ENCODE peak calls at places on chromosomes 4 and X, in four cellular contexts. Z, U, E and W are unnamed samples.

GRCh38 chr4:119103263-119103662 is 32.4 kb upstream of the MYOZ2 start:
- DNase-seq in Z (peak), U (peak), E (no peak), W (no peak)

GRCh38 chr4:115834441-115834840 is 721.0 kb upstream of the NDST4 start:
- DNase-seq in Z (no peak), U (peak), E (no peak), W (no peak)

GRCh38 chr4:15003891-15004700 is 1.8 kb downstream of the CPEB2 start:
- DNase-seq in Z (no peak), U (no peak), E (peak), W (peak)

GRCh38 chr4:108889696-108890475 is 127.0 kb upstream of the ETNPPL start:
- DNase-seq in Z (no peak), U (no peak), E (no peak), W (no peak)

GRCh38 chrX:34918091-34918736 is 24.4 kb upstream of the FAM47B start:
- DNase-seq in Z (peak), U (no peak), E (no peak), W (no peak)

GRCh38 chrX:119677654-119677981 is 15.3 kb downstream of the SEPTIN6 start:
- DNase-seq in Z (no peak), U (no peak), E (no peak), W (no peak)

GRCh38 chr4:110025057-110025456 is 112.4 kb downstream of the EGF start:
- DNase-seq in Z (no peak), U (no peak), E (no peak), W (no peak)

GRCh38 chr4:139401368-139401767 is 52.6 kb upstream of the RAB33B start:
- DNase-seq in Z (no peak), U (no peak), E (no peak), W (no peak)

GRCh38 chr4:5037553-5038551 is 13.4 kb upstream of the STK32B start:
- DNase-seq in Z (peak), U (peak), E (no peak), W (peak)

GRCh38 chr4:98903963-98904362 is 25.0 kb downstream of the EIF4E start:
- DNase-seq in Z (no peak), U (no peak), E (no peak), W (no peak)

GRCh38 chrX:53188763-53189162 is 36.2 kb downstream of the KDM5C start:
- DNase-seq in Z (peak), U (no peak), E (no peak), W (no peak)

GRCh38 chrX:31555506-31555905 is 483.7 kb upstream of the FTHL17 start:
- DNase-seq in Z (peak), U (no peak), E (no peak), W (no peak)

GRCh38 chr4:12319765-12320164 is 891.1 kb upstream of the HS3ST1 start:
- DNase-seq in Z (no peak), U (no peak), E (no peak), W (no peak)

GRCh38 chr4:67465032-67465762 is 80.1 kb downstream of the CENPC start:
- DNase-seq in Z (peak), U (no peak), E (no peak), W (no peak)

GRCh38 chr4:108695062-108695461 is 44.7 kb downstream of the OSTC start:
- DNase-seq in Z (no peak), U (no peak), E (no peak), W (peak)

GRCh38 chr4:177235026-177235425 is 74.6 kb upstream of the NEIL3 start:
- DNase-seq in Z (peak), U (no peak), E (no peak), W (no peak)

GRCh38 chrX:57519578-57520118 is 72.2 kb upstream of the ZXDB start:
- DNase-seq in Z (no peak), U (peak), E (no peak), W (no peak)

GRCh38 chrX:153946910-153947769 is 2.7 kb upstream of the RENBP start:
- DNase-seq in Z (peak), U (peak), E (peak), W (peak)

GRCh38 chrX:82218361-82218760 is 1016.5 kb downstream of the SH3BGRL start:
- DNase-seq in Z (peak), U (peak), E (peak), W (peak)

GRCh38 chr4:68176904-68177303 is 47.2 kb upstream of the TMPRSS11F start:
- DNase-seq in Z (no peak), U (no peak), E (no peak), W (no peak)

GRCh38 chr4:77600521-77601451 is 4.8 kb upstream of the CXCL13 start:
- DNase-seq in Z (peak), U (peak), E (peak), W (peak)

GRCh38 chr4:138242830-138243149 is 641 bp upstream of the SLC7A11 start:
- DNase-seq in Z (no peak), U (no peak), E (no peak), W (no peak)

GRCh38 chrX:19721726-19722370 is 165.6 kb downstream of the SH3KBP1 start:
- DNase-seq in Z (no peak), U (no peak), E (no peak), W (no peak)

GRCh38 chr4:122104184-122104583 is 47.9 kb upstream of the BLTP1 start:
- DNase-seq in Z (peak), U (no peak), E (no peak), W (no peak)

GRCh38 chrX:71147496-71148277 is 3.0 kb downstream of the NLGN3 start:
- DNase-seq in Z (no peak), U (peak), E (no peak), W (no peak)

GRCh38 chr4:104408893-104409292 is 85.8 kb downstream of the CXXC4 start:
- DNase-seq in Z (no peak), U (no peak), E (no peak), W (no peak)

GRCh38 chr4:67871867-67872266 is 11.9 kb downstream of the TMPRSS11D start:
- DNase-seq in Z (peak), U (peak), E (peak), W (no peak)

GRCh38 chrX:3803713-3804112 is 90.3 kb upstream of the PRKX start:
- DNase-seq in Z (no peak), U (no peak), E (no peak), W (no peak)

GRCh38 chrX:17359500-17359899 is 15.5 kb upstream of the NHS start:
- DNase-seq in Z (no peak), U (no peak), E (no peak), W (no peak)

GRCh38 chrX:45745479-45745878 is 544.8 kb upstream of the DIPK2B start:
- DNase-seq in Z (no peak), U (no peak), E (no peak), W (no peak)

GRCh38 chrX:70481424-70481823 is 36.8 kb downstream of the DLG3 start:
- DNase-seq in Z (no peak), U (no peak), E (no peak), W (no peak)

GRCh38 chr4:188714907-188715306 is 575.7 kb downstream of the TRIML1 start:
- DNase-seq in Z (peak), U (no peak), E (no peak), W (no peak)

DNA sequence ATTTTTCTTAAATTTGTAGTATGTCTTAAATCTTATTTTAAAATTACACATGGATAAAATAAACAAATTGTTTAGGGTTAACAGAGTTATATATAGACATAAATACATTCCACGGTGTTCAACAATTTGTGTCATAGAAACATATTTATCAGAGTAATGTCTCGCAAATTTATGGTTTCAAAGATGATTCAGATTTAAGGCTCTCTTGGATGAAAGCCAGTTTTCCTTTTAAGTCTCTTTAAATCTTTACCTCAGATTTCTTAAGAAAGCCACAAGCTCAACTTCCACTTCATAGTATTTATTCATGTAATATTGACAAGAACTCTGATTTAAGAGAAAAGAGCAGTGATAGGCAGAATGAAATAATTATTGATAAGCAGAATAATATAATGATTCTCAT is 1254.8 kb upstream of the ADGRL3 start:
- DNase-seq in Z (no peak), U (no peak), E (no peak), W (no peak)
- TF ChIP-seq MXI1 in Z (no peak), U (no peak), E (no peak), W (no peak)

GRCh38 chr4:65918217-65918616 is 247.9 kb upstream of the EPHA5 start:
- DNase-seq in Z (no peak), U (no peak), E (no peak), W (no peak)
- TF ChIP-seq MXI1 in Z (no peak), U (no peak), E (no peak), W (no peak)

GRCh38 chrX:47129879-47130358 is 14.6 kb downstream of the NDUFB11 start:
- DNase-seq in Z (no peak), U (no peak), E (no peak), W (no peak)
- TF ChIP-seq MXI1 in Z (no peak), U (no peak), E (no peak), W (no peak)

DNA sequence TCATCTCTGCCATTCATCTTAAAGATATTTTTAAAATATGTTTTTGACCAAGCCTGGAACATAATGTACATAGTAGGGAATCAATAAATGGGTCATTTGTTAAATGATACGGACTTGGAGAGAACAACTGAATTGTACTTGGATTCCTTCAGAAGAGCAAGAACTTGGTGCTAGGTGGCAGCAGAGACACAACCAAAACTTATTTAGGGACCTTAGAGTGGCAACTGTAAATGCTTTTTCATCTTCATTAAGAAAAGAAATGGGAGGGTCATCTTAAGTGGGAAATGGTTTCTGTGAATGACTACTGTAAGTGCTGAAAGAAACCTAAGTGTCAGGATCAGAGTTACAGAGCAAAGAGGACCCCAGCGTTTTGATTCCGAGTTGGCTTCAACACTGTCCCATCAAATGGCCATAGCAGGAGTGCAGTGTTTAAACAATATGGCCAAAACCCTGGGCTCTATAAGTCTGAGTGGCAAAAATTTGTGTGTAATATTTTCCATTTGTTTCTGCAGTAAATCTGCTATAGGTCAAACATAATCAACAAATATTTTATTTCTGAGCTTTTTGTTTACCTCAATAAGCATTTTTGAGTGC is 213.6 kb downstream of the PALLD start:
- DNase-seq in Z (peak), U (peak), E (peak), W (no peak)
- TF ChIP-seq MXI1 in Z (no peak), U (no peak), E (no peak), W (no peak)

GRCh38 chrX:44317196-44317595 is 26.3 kb downstream of the EFHC2 start:
- DNase-seq in Z (no peak), U (no peak), E (no peak), W (no peak)
- TF ChIP-seq MXI1 in Z (no peak), U (no peak), E (no peak), W (no peak)